ENCODE peak calls at places on chromosomes 4 and X, in six cellular contexts. J, T, W, V, S and C are unnamed samples.
A peak's percentile ranks its signal among the peaks of the same experiment; 100 is the strongest.

GRCh38 chrX:11540532-11541377 is 125.0 kb downstream of the ARHGAP6 start:
- DNase-seq in J (no peak), T (no peak), W (no peak), V (no peak), S (peak; percentile 25), C (no peak)

GRCh38 chr4:175277816-175278215 is 359.7 kb downstream of the ADAM29 start:
- DNase-seq in J (no peak), T (no peak), W (no peak), V (no peak), S (no peak), C (no peak)

GRCh38 chr4:6257243-6258025 is 12.2 kb upstream of the WFS1 start:
- DNase-seq in J (no peak), T (no peak), W (no peak), V (no peak), S (no peak), C (no peak)

GRCh38 chr4:26557164-26557563 is 26.7 kb upstream of the TBC1D19 start:
- DNase-seq in J (no peak), T (no peak), W (no peak), V (peak; percentile 95), S (no peak), C (no peak)

GRCh38 chrX:19303216-19303880 is 40.4 kb upstream of the PDHA1 start:
- DNase-seq in J (no peak), T (no peak), W (peak; percentile 83), V (peak; percentile 45), S (no peak), C (peak; percentile 9)

GRCh38 chrX:39983715-39984114 is 114.0 kb downstream of the BCOR start:
- DNase-seq in J (no peak), T (no peak), W (no peak), V (peak; percentile 31), S (no peak), C (no peak)

GRCh38 chrX:74422576-74423288 is 1.4 kb downstream of the SLC16A2 start:
- DNase-seq in J (peak; percentile 65), T (peak; percentile 71), W (peak; percentile 70), V (peak; percentile 66), S (peak; percentile 64), C (no peak)

GRCh38 chrX:84318661-84319060 is 130.7 kb upstream of the RPS6KA6 start:
- DNase-seq in J (no peak), T (no peak), W (no peak), V (no peak), S (no peak), C (peak; percentile 16)

GRCh38 chr4:137310593-137311490 is 221.5 kb downstream of the PCDH18 start:
- DNase-seq in J (no peak), T (no peak), W (no peak), V (peak; percentile 91), S (no peak), C (no peak)

GRCh38 chr4:4990329-4990728 is 28.9 kb downstream of the CYTL1 start:
- DNase-seq in J (no peak), T (no peak), W (no peak), V (no peak), S (no peak), C (no peak)

GRCh38 chr4:48375651-48376291 is 34.4 kb downstream of the SLAIN2 start:
- DNase-seq in J (peak; percentile 35), T (no peak), W (no peak), V (peak; percentile 96), S (no peak), C (no peak)
- H3K27me3 ChIP-seq in J (no peaks in the 10 kb centered on the region), T (no peaks in the 10 kb centered on the region), W (no peaks in the 10 kb centered on the region), V (no peaks in the 10 kb centered on the region), S (no peaks in the 10 kb centered on the region), C (no peaks in the 10 kb centered on the region)

DNA sequence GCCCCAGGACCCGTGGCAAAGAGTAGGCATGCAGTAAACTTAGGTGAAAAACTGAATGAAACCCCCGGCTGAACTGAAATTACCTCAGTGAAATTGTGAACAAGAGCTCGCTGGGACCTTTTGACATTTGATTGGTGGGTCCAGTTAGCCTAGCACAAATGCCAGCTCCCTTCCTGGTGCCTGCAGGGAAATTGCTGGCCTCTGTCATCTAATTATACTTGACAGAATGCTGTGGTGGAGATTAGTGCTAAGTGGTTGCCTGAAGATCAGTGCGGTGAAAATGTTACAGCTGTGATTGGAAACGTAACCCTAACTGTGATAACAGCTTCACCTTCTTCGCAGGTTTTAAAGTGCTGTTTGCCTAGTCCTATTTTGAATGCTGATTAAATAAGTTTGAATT is 43.0 kb downstream of the ADD1 start:
- DNase-seq in J (no peak), T (no peak), W (no peak), V (no peak), S (no peak), C (no peak)
- H3K36me3 ChIP-seq in J (peaks cover 3% of the 10 kb centered on the region), T (no peaks in the 10 kb centered on the region), W (peaks cover 53% of the 10 kb centered on the region), V (peaks cover 25% of the 10 kb centered on the region), S (peaks cover 80% of the 10 kb centered on the region), C (peaks cover 19% of the 10 kb centered on the region)

DNA sequence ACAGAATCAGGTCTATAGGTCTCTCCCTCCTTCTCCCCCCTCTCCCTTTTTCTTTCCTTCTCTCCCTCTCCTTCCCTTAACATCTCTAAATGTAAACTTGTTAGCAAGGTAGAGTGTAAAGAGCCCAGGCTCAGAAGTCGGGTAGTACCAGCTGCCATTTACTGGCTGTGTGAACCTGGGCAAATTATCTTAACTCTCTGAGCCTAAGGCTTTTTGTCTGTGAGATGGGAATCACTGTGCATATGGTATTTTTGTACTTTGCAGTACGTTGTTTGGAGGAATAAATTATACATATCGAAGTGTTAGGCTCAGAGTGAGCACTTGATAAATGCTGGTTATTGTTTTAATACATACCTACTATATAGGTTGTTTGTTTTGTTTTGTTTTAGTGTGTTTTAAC is 154.0 kb downstream of the RBMX2 start:
- DNase-seq in J (no peak), T (no peak), W (no peak), V (no peak), S (no peak), C (no peak)
- H3K27me3 ChIP-seq in J (no peaks in the 10 kb centered on the region), T (no peaks in the 10 kb centered on the region), W (no peaks in the 10 kb centered on the region), V (peaks cover 2% of the 10 kb centered on the region), S (no peaks in the 10 kb centered on the region), C (peaks cover 3% of the 10 kb centered on the region)

DNA sequence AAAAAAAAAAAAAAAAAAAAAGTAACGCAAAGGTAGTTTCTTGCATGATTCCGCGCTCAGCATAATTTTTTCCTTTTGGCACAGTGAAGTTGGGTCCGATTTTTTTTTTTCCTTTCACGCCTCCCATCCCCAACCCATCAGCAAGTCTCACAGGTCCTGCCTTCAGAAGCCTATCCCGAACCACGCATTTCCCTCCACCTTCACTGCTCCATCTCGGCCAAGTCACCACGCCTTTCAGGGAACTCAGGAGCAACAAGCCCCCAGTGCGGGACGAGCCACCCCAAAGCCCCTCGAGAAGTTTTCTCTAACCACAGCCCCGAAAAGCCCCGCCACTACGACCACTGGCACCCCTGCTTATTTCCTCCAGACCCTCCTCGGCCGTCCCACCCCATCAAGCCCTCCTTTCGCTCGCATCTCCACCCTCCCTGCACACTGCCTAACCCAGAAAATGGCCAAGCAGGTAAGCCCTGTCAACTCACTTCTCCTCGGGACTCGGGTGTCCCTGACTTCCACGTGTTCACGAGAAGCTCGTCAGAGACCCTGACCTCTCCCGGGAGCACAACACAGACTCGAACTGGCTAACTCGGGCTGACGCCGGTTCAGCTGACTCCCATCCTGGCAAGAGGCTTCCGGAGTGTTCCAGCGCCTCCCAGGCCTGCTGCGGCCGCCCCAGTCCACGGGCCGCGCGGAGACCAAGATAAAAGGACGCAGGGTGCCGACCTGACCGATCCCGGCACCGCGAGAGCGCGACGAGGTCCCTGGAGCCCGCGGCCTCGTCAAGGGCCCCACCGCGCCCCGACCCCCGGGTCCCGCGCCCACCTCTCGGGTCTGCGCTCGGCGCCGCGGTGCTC is 839 bp downstream of the SLBP start:
- DNase-seq in J (peak; percentile 68), T (peak; percentile 61), W (no peak), V (peak; percentile 55), S (peak; percentile 50), C (no peak)
- H3K36me3 ChIP-seq in J (no peaks in the 10 kb centered on the region), T (no peaks in the 10 kb centered on the region), W (peaks cover 5% of the 10 kb centered on the region), V (peaks cover 11% of the 10 kb centered on the region), S (no peaks in the 10 kb centered on the region), C (peaks cover 34% of the 10 kb centered on the region)

GRCh38 chr4:104486702-104487101 is 8.0 kb downstream of the CXXC4 start:
- DNase-seq in J (no peak), T (no peak), W (no peak), V (no peak), S (no peak), C (no peak)

GRCh38 chr4:104490096-104490769 is 4.5 kb downstream of the CXXC4 start:
- DNase-seq in J (peak; percentile 72), T (no peak), W (no peak), V (no peak), S (no peak), C (peak; percentile 17)

GRCh38 chr4:104489731-104490095 is 5.0 kb downstream of the CXXC4 start:
- DNase-seq in J (no peak), T (no peak), W (no peak), V (no peak), S (no peak), C (no peak)

GRCh38 chr4:104488151-104488550 is 6.5 kb downstream of the CXXC4 start:
- DNase-seq in J (peak; percentile 7), T (no peak), W (no peak), V (no peak), S (no peak), C (no peak)

DNA sequence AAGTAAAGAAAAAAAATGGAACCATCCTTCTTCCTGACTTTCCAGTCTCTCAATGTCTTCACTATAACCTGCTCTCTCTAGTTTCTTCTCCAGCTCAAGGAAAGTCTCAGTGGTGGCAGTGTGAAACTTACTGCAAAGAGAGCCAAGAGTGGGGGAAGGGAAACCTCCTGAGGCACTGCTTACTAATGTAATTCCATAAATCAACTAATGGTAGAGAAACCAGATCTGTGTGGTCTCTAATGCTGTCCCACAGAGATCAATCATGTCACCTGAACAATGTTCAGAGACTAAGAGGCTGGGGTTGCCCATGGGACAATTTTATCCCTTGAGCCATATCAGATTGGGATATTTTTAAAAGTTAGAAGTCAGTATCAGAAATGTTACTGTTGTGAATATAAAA is 7.6 kb downstream of the CXXC4 start:
- DNase-seq in J (peak; percentile 64), T (no peak), W (no peak), V (no peak), S (no peak), C (no peak)
- H3K27me3 ChIP-seq in J (no peaks in the 10 kb centered on the region), T (no peaks in the 10 kb centered on the region), W (no peaks in the 10 kb centered on the region), V (peaks cover 8% of the 10 kb centered on the region), S (peaks cover 4% of the 10 kb centered on the region), C (no peaks in the 10 kb centered on the region)

DNA sequence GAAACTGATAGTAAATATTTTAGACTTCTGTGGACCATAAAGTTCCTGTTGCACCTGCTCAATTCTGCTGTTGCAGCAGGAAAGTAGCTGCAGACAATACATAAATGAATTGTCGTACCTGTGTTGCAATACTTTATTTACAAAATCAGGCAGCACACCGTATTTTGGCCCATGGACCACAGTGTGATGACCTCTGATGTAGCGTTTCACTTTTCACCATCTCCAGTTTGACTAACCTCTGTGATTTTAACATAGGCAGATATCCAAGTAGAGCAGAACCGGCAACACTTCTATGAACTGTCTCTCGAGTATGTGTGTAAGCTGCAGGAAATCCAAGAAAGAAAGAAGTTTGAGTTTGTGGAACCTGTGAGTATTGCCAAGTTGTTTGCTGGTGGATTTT is 132.7 kb downstream of the ARHGAP10 start:
- DNase-seq in J (no peak), T (no peak), W (no peak), V (peak; percentile 24), S (no peak), C (no peak)
- H3K36me3 ChIP-seq in J (no peaks in the 10 kb centered on the region), T (no peaks in the 10 kb centered on the region), W (peaks cover 16% of the 10 kb centered on the region), V (peaks cover 18% of the 10 kb centered on the region), S (peaks cover 43% of the 10 kb centered on the region), C (peaks cover under 1% of the 10 kb centered on the region)

GRCh38 chrX:150063138-150063518 is 124.8 kb upstream of the EOLA2 start:
- DNase-seq in J (no peak), T (no peak), W (no peak), V (no peak), S (no peak), C (no peak)
- H3K27me3 ChIP-seq in J (no peaks in the 10 kb centered on the region), T (no peaks in the 10 kb centered on the region), W (no peaks in the 10 kb centered on the region), V (no peaks in the 10 kb centered on the region), S (no peaks in the 10 kb centered on the region), C (peaks cover 2% of the 10 kb centered on the region)

GRCh38 chr4:3145251-3145908 is 70.9 kb downstream of the HTT start:
- DNase-seq in J (no peak), T (no peak), W (no peak), V (peak; percentile 80), S (no peak), C (no peak)
- H3K36me3 ChIP-seq in J (peaks cover 4% of the 10 kb centered on the region), T (no peaks in the 10 kb centered on the region), W (peaks cover 46% of the 10 kb centered on the region), V (peaks cover 41% of the 10 kb centered on the region), S (peaks cover 88% of the 10 kb centered on the region), C (peaks cover 64% of the 10 kb centered on the region)